ENCODE peak calls at places on chromosomes 16 and 17, in four cellular contexts. V is NCI-H2107; B is T-helper 2 cell; I is activated T-helper 1 cell treated with anti-CD3 and anti-CD28 coated beads, Interleukin-2, amount 50 U/mL, for 16 hours. E is an unnamed sample.

GRCh38 chr16:85923153-85924021 is 24.4 kb downstream of the IRF8 start:
- DNase-seq in B (no peak), V (no peak), I (no peak), E (no peak)

GRCh38 chr16:67697407-67697806 is 21.7 kb downstream of the GFOD2 start:
- DNase-seq in I (no peak), V (no peak), B (no peak), E (no peak)

GRCh38 chr17:72588961-72589360 is 468.1 kb downstream of the SOX9 start:
- DNase-seq in I (no peak), V (peak), B (no peak), E (no peak)

GRCh38 chr17:78781339-78782304 is at the start of gene CYTH1:
- DNase-seq in V (no peak), I (no peak), B (no peak), E (peak)

GRCh38 chr17:43912635-43913304 is 5.4 kb upstream of the MPP2 start:
- DNase-seq in I (no peak), V (no peak), B (no peak), E (no peak)

GRCh38 chr17:77131919-77132318 is 8.8 kb upstream of the SEC14L1 start:
- DNase-seq in B (no peak), I (no peak), V (no peak), E (no peak)

GRCh38 chr17:1002771-1003555 is 6.0 kb downstream of the TIMM22 start:
- DNase-seq in V (no peak), I (no peak), B (no peak), E (no peak)

GRCh38 chr17:82228278-82228841 is 482 bp upstream of the SLC16A3 start:
- DNase-seq in I (no peak), V (no peak), B (peak), E (peak)

GRCh38 chr17:63445571-63446217 is 412 bp downstream of the CYB561 start:
- DNase-seq in B (peak), I (peak), V (no peak), E (peak)

GRCh38 chr17:82943751-82944150 is 103.9 kb upstream of the ZNF750 start:
- DNase-seq in B (no peak), V (no peak), I (no peak), E (no peak)

GRCh38 chr17:60170835-60171752 is 21.3 kb downstream of the CA4 start:
- DNase-seq in V (peak), I (no peak), B (no peak), E (no peak)

GRCh38 chr16:48366165-48367093 is 18.8 kb downstream of the SIAH1 start:
- DNase-seq in V (peak), B (no peak), I (peak), E (peak)

GRCh38 chr17:71926746-71927398 is 193.9 kb upstream of the SOX9 start:
- DNase-seq in V (no peak), B (no peak), I (no peak), E (no peak)

GRCh38 chr16:57667526-57668258 is 414 bp upstream of the ADGRG3 start:
- DNase-seq in I (no peak), V (no peak), B (no peak), E (no peak)

GRCh38 chr17:83107656-83108048 is 28.2 kb downstream of the METRNL start:
- DNase-seq in B (no peak), V (no peak), I (no peak), E (no peak)

GRCh38 chr17:8152112-8152775 is at the start of gene PER1:
- DNase-seq in I (peak), B (peak), V (peak), E (peak)

E was measured in memory B cell.